ENCODE peak calls at places on chromosomes 5 and 9, in nine cellular contexts. A is fibroblast of lung, P is PC-9, O is esophagus squamous epithelium, B is HCT116, N is dorsolateral prefrontal cortex, W is lung, H is SK-N-MC, T is IMR-90. X is an unnamed sample.

GRCh38 chr9:95468791-95469190 is 48.0 kb downstream of the PTCH1 start:
- DNase-seq in B (no peak), A (no peak), H (no peak), O (no peak), T (no peak), N (no peak), W (no peak), P (no peak), X (no peak)

GRCh38 chr5:134079748-134080581 is 34.5 kb upstream of the TCF7 start:
- DNase-seq in N (no peak), H (no peak), T (no peak), W (no peak), P (no peak), B (no peak), O (no peak), A (no peak), X (no peak)

GRCh38 chr9:109418827-109419226 is 79.3 kb downstream of the PTPN3 start:
- DNase-seq in P (no peak), B (no peak), A (peak; percentile 46), W (no peak), H (no peak), N (no peak), O (no peak), T (no peak), X (no peak)

GRCh38 chr5:91848453-91848852 is 465.3 kb upstream of the ARRDC3 start:
- DNase-seq in H (no peak), T (peak; percentile 81), W (no peak), O (no peak), B (peak; percentile 81), N (no peak), P (peak; percentile 73), A (peak; percentile 95), X (no peak)

GRCh38 chr9:14251146-14252071 is 62.5 kb downstream of the NFIB start:
- DNase-seq in H (no peak), W (peak; percentile 90), P (peak; percentile 96), T (peak; percentile 68), O (no peak), N (peak; percentile 79), B (peak; percentile 7), A (peak; percentile 92), X (peak; percentile 57)

GRCh38 chr5:178619390-178619789 is 7.5 kb downstream of the CLK4 start:
- DNase-seq in T (no peak), O (no peak), H (no peak), W (no peak), P (no peak), B (no peak), A (no peak), N (no peak), X (no peak)

GRCh38 chr5:148387325-148387724 is 3.6 kb downstream of the FBXO38 start:
- DNase-seq in B (no peak), W (no peak), N (no peak), O (no peak), T (peak; percentile 95), A (peak; percentile 88), P (no peak), H (no peak), X (no peak)

GRCh38 chr5:54746777-54747398 is 229.3 kb downstream of the SNX18 start:
- DNase-seq in B (no peak), A (no peak), T (no peak), O (no peak), P (no peak), W (no peak), N (no peak), H (no peak), X (no peak)

GRCh38 chr9:128916204-128916603 is 4.6 kb upstream of the PHYHD1 start:
- DNase-seq in T (no peak), B (no peak), P (no peak), H (no peak), A (no peak), W (no peak), N (no peak), O (no peak), X (no peak)

GRCh38 chr5:163696270-163696887 is 191.0 kb downstream of the MAT2B start:
- DNase-seq in W (no peak), P (peak; percentile 43), O (no peak), A (peak; percentile 83), N (peak; percentile 52), B (peak; percentile 19), T (peak; percentile 89), H (no peak), X (no peak)

GRCh38 chr5:160245506-160246100 is 16.3 kb downstream of the FABP6 start:
- DNase-seq in N (peak; percentile 44), H (no peak), B (no peak), T (no peak), W (no peak), O (no peak), P (no peak), A (no peak), X (no peak)

GRCh38 chr5:11737010-11737409 is 167.2 kb downstream of the CTNND2 start:
- DNase-seq in B (no peak), T (no peak), H (no peak), W (no peak), P (no peak), N (no peak), A (peak; percentile 5), O (no peak), X (no peak)

GRCh38 chr5:139979943-139980342 is 63.2 kb downstream of the NRG2 start:
- DNase-seq in O (no peak), P (no peak), B (no peak), A (no peak), N (no peak), T (no peak), W (no peak), H (no peak), X (no peak)

GRCh38 chr5:142817961-142818431 is 47.8 kb downstream of the ARHGAP26 start:
- DNase-seq in N (no peak), W (no peak), O (no peak), A (no peak), H (no peak), P (no peak), T (no peak), B (no peak), X (no peak)

GRCh38 chr5:142816577-142816976 is 46.4 kb downstream of the ARHGAP26 start:
- DNase-seq in H (peak; percentile 70), N (peak; percentile 79), T (peak; percentile 57), W (no peak), P (peak; percentile 45), A (peak; percentile 79), O (no peak), B (no peak), X (peak; percentile 13)

GRCh38 chr5:142819292-142819691 is 49.1 kb downstream of the ARHGAP26 start:
- DNase-seq in P (peak; percentile 90), A (no peak), W (no peak), B (no peak), O (no peak), T (no peak), N (no peak), H (no peak), X (no peak)

GRCh38 chr5:142815469-142815868 is 45.3 kb downstream of the ARHGAP26 start:
- DNase-seq in A (no peak), H (no peak), B (no peak), N (no peak), W (no peak), P (no peak), T (no peak), O (no peak), X (no peak)

GRCh38 chr5:142817031-142817430 is 46.9 kb downstream of the ARHGAP26 start:
- DNase-seq in O (no peak), P (no peak), N (no peak), H (no peak), B (no peak), A (no peak), W (no peak), T (no peak), X (no peak)
- H3K27ac ChIP-seq in O (peak overlapping the region; percentile 40), P (no peak overlapping the region), N (no peak overlapping the region), H (no peak overlapping the region), B (peak overlapping the region; percentile 89), A (no peak overlapping the region), W (peak overlapping the region; percentile 34), T (no peak overlapping the region), X (no peak overlapping the region)

DNA sequence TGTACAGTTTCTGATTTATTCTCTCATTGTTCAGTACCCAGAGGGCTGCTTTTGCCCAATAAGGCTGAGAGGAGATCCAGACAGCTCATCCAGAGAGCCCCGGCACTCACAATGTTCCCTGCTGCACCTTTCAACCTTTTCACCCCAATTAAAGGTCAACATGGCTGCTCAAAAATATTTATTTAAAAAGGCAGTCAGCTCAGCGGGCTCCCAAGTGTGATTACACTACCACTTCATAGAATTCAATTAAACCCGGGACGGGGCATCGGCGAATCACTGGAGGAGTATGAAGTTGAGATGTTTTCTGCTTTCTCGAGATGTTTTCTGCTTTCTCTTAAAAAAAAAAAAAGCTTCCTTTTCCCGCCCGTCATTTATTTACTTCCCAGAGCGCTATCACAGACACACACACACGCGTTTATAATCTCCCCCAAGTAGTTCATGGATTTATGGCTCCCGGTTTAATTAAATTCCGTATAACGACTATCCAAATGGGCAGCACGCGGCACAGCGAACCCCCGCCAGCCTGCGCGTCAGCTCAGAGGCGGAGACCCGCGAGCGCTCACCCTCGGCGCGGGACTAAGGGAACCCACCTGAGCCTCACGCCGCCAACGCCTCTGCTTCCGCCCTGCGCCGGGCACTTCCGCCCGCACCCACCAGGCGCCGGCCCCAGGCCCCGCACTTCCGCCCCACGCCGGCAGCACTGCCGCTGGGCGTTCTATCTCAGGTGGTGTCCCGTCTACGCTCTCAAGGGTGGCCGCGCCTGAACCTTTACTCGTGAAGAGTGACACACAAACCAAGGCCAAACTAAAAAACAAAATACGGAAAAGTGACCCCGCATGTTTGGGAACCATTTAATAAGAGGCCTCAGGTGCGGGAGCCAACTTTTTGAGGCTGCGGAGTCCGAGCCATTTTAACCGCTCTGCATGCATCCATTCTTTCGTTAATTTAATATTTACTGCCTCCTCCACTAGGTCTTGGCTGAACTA is at the start of gene C5orf63:
- DNase-seq in B (peak; percentile 8), A (peak; percentile 54), O (no peak), H (no peak), W (peak; percentile 63), P (no peak), T (peak; percentile 10), N (peak; percentile 36), X (no peak)
- H3K27ac ChIP-seq in B (peak within 1 kb of the TSS; percentile 58), A (no peak within 1 kb of the TSS), O (peak within 1 kb of the TSS; percentile 71), H (no peak within 1 kb of the TSS), W (peak within 1 kb of the TSS; percentile 78), P (no peak within 1 kb of the TSS), T (no peak within 1 kb of the TSS), N (no peak within 1 kb of the TSS), X (no peak within 1 kb of the TSS)

GRCh38 chr5:116553366-116553765 is 21.3 kb downstream of the SEMA6A start:
- DNase-seq in A (no peak), N (peak; percentile 46), H (no peak), B (no peak), W (no peak), P (no peak), T (no peak), O (no peak), X (peak; percentile 46)
- H3K27ac ChIP-seq in A (no peak overlapping the region), N (peak overlapping the region; percentile 86), H (no peak overlapping the region), B (no peak overlapping the region), W (no peak overlapping the region), P (no peak overlapping the region), T (no peak overlapping the region), O (no peak overlapping the region), X (peak overlapping the region; percentile 88)

DNA sequence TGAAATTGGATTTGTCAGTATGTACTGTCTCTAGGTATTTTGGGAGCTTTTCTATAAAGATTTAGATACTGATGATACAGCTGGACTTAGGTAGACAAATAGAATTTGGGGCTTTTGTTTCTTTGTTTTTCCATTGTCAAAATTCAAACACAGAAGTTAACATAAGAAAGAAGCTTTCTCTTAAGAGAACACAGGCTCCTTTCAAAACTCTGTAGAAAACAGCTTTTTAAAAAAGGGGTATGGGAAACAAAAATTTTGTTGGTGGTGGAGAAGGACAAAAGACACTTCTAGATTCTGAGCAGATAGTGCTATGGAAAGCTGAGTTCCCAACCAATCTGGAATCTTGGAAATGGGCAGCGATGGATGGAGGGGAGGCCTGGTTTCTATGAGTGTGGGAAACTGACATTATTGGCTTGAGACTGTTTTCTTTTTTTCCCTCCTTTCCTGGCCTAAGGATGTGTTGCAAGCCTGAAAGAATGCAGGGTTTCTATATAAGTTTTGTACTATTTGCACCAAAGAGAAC is 239.9 kb downstream of the PRR16 start:
- DNase-seq in B (no peak), N (no peak), O (no peak), T (no peak), P (no peak), W (no peak), A (no peak), H (no peak), X (no peak)
- H3K27ac ChIP-seq in B (no peak overlapping the region), N (peak overlapping the region; percentile 64), O (no peak overlapping the region), T (no peak overlapping the region), P (no peak overlapping the region), W (no peak overlapping the region), A (no peak overlapping the region), H (no peak overlapping the region), X (no peak overlapping the region)

X was measured in caudate nucleus.